ENCODE peak calls at places on chromosome 19, in five cellular contexts. K, M, E, H and I are unnamed samples.

GRCh38 chr19:3353493-3353892 is 12.9 kb upstream of the NFIC start:
- DNase-seq in K (no peak), E (no peak), M (no peak), H (no peak), I (no peak)

GRCh38 chr19:30253581-30253996 is 118.6 kb upstream of the ZNF536 start:
- DNase-seq in H (no peak), E (no peak), M (no peak), K (no peak), I (no peak)

GRCh38 chr19:927044-927706 is 1.3 kb downstream of the ARID3A start:
- DNase-seq in E (peak), M (no peak), K (no peak), H (no peak), I (peak)

GRCh38 chr19:35843676-35844481 is 8.4 kb downstream of the NPHS1 start:
- DNase-seq in H (peak), M (peak), K (no peak), E (no peak), I (peak)

GRCh38 chr19:33241530-33242101 is 16.0 kb upstream of the SLC7A10 start:
- DNase-seq in K (no peak), E (no peak), M (peak), H (peak), I (peak)

GRCh38 chr19:58544591-58545285 is 874 bp downstream of the TRIM28 start:
- DNase-seq in E (no peak), K (peak), H (peak), M (no peak), I (peak)

GRCh38 chr19:15945301-15945700 is 3.5 kb upstream of the OR10H4 start:
- DNase-seq in H (no peak), E (no peak), M (no peak), K (no peak), I (no peak)

GRCh38 chr19:6064016-6064702 is 46.1 kb downstream of the RFX2 start:
- DNase-seq in K (no peak), H (peak), M (no peak), E (no peak), I (no peak)

GRCh38 chr19:22327321-22327720 is 41.1 kb downstream of the ZNF729 start:
- DNase-seq in K (no peak), H (no peak), M (no peak), E (no peak), I (no peak)

GRCh38 chr19:1273263-1274041 is 1.9 kb upstream of the FAM174C start:
- DNase-seq in H (no peak), M (no peak), K (no peak), E (no peak), I (no peak)

GRCh38 chr19:34838248-34838647 is 65.2 kb upstream of the ZNF599 start:
- DNase-seq in E (peak), K (no peak), H (peak), M (no peak), I (peak)

DNA sequence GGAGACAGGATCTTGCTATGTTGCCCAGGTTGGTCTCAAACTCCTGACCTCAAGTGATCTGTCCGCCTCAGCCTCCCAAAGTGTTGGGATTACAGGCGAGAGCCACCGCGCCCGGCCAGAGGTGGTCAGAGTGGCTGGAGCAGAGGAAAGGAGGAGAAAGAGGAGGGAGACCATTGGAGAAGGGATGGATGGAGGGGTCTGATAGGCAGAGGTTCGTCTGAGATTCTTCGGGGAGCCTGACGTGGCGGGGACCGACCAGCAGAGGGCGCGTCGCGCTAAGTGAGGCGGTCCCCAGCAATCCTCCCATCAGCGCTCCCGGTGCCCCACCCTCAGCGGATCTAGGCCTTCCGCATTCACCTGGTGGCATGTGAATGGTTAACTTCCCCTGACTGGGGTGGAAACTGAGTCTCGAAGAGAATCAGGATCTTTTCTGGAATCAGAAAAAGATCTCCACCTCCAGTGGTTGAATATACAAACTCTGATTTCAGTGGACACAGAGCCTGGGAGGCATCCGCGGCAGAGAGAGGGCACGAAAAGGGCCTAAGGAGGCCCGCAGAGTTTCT is 8.8 kb downstream of the GTPBP3 start:
- DNase-seq in M (peak), E (peak), K (peak), H (peak), I (peak)
- H3K4me3 ChIP-seq in M (no peak), E (no peak), K (no peak), H (no peak), I (no peak)

DNA sequence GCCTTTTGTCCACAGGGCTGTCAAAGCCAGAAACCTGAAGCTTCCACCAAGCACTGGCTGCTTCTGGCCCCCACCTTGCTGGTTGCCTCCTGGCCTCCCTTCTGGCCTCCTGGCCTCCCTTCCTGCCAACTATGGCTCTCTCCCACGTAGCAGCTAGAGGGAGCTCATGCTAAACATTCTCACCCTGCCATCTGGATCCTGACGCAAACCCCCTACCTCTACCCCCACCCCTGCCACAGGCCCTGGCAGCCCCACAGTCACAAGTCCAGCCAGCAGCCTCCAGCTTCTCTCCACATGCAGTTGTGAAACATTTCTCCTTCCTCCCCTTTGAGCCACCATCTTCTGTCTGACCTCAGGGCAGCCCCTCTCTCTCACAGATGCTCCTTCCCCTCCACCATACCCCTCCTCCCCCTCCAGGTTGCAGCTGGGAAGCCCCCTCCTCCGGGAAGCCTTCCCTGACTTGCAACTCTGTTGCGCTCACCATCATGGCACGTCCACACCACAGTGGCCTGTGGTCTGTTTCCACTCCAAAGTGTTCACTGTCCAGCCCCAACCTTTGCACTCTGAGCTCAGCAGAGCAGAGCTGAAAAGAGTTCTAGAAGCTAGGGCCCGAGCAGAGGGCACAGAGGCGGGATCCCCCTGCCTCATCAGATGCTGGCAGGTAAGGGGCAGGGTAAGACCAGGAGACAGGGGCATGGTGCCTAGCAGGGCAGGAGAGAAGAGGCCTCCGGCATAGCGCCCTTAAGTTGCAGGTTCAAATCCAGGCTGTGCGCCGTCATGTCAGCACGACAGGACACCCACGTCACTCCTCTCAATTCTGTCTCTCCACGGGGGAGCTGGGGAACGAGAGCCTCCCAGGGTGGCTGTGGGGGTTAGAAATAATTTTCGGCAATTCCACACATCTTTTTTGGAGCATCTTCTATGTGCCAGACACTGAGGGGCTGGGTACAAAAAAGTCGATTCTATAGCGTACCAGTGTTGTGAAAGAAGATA is 7.3 kb downstream of the ADGRL1 start:
- DNase-seq in E (peak), K (no peak), H (peak), M (no peak), I (peak)
- TF ChIP-seq MAFK in E (no peak), K (no peak), H (no peak), M (no peak), I (no peak)

DNA sequence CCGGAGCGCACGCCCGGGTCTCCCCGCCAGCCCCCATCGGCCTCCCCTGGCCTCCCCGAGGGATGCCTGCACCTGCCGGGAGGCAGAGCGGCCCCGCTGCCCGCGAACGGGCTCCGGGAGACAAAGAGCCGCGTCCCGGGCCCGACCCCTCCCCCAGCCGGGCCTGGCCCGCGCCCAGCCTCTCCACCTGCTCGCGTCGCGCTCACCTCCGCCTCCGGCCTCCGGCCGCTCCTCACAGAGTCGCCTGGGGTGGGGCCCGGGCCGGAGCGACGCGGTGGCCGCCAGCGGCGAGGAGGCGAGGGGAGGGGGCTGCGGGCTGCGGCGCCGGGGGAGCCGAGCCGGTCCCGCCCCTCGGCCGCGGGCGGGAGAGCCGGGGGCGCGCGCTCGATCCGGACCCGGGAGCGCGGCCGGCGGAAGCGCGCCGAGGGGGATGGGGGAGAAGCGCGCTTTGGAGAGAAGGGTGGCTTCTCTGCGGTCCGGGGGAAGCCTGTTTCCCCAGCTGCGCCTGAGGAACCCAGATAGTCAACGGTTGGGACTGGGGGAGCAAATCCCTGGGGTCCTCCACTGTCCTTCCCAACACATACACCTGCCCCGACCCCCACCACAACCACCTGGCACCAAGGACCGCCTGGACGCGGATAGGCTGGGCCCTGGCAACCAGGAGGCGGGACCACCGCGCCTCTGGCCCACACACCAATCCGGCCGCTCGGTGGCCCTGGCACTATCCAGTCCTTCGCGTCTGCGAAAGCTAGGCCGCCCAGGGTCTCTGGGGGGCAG is at the start of gene PRR36:
- DNase-seq in M (peak), E (peak), K (no peak), H (peak), I (no peak)
- H3K4me3 ChIP-seq in M (peak), E (peak), K (peak), H (peak), I (peak)

GRCh38 chr19:49059056-49059455 is 1.5 kb upstream of the CGB7 start:
- DNase-seq in H (no peak), K (no peak), M (no peak), E (no peak), I (no peak)

GRCh38 chr19:49057636-49058234 is at the start of gene CGB7:
- DNase-seq in K (peak), H (peak), M (peak), E (peak), I (peak)

GRCh38 chr19:49061000-49061399 is 3.5 kb upstream of the CGB7 start:
- DNase-seq in M (no peak), K (no peak), H (no peak), E (no peak), I (no peak)

GRCh38 chr19:49058592-49058991 is 1.0 kb upstream of the CGB7 start:
- DNase-seq in H (peak), K (peak), E (no peak), M (no peak), I (peak)

GRCh38 chr19:49056101-49056901 is 1.2 kb downstream of the CGB7 start:
- DNase-seq in E (peak), H (peak), K (peak), M (peak), I (peak)
- TF ChIP-seq MAFK in E (no peak), H (no peak), K (no peak), M (no peak), I (no peak)

GRCh38 chr19:8001995-8002849 is 3.2 kb downstream of the ELAVL1 start:
- DNase-seq in H (peak), M (peak), E (peak), K (peak), I (peak)
- H3K4me3 ChIP-seq in H (no peak), M (peak), E (peak), K (peak), I (peak)

GRCh38 chr19:38544569-38545315 is 73.0 kb downstream of the MAP4K1 start:
- DNase-seq in H (no peak), M (no peak), K (peak), E (no peak), I (peak)
- TF ChIP-seq MAFK in H (no peak), M (no peak), K (no peak), E (no peak), I (no peak)